ENCODE peak calls at places on chromosomes 13 and 19, in ten cellular contexts. One of them, this sample, is unnamed.

GRCh38 chr13:26953273-26953672 is 192.7 kb upstream of the GPR12 start:
- DNase-seq in lower lobe of right lung: no peak
- DNase-seq in cardiac muscle cell: no peak
- DNase-seq in activated naive CD8-positive, alpha-beta T cell treated with anti-CD3 and anti-CD28 coated beads, Interleukin-2, amount 50 U/mL, for 24 hours: no peak
- DNase-seq in stimulated activated naive CD8-positive, alpha-beta T cell treated with anti-CD3 and anti-CD28 coated beads, Interleukin-15, Interleukin-2, amounts not matched to agents 100 U/mL and 50 U/mL, for 24 hours: no peak
- DNase-seq in NCI-H1930: no peak
- DNase-seq in AG09319: no peak
- DNase-seq in effector memory CD4-positive, alpha-beta T cell: no peak
- DNase-seq in lower leg skin: no peak
- DNase-seq in stimulated activated CD8-positive, alpha-beta memory T cell treated with anti-CD3 and anti-CD28 coated beads, Interleukin-7, amount 100 ng/mL, for 24 hours: no peak
- DNase-seq in this sample: no peak

GRCh38 chr19:16400911-16401675 is 70.7 kb downstream of the EPS15L1 start:
- DNase-seq in lower leg skin: peak; percentile 90
- DNase-seq in AG09319: no peak
- DNase-seq in effector memory CD4-positive, alpha-beta T cell: no peak
- DNase-seq in stimulated activated CD8-positive, alpha-beta memory T cell treated with anti-CD3 and anti-CD28 coated beads, Interleukin-7, amount 100 ng/mL, for 24 hours: no peak
- DNase-seq in activated naive CD8-positive, alpha-beta T cell treated with anti-CD3 and anti-CD28 coated beads, Interleukin-2, amount 50 U/mL, for 24 hours: no peak
- DNase-seq in NCI-H1930: no peak
- DNase-seq in lower lobe of right lung: no peak
- DNase-seq in stimulated activated naive CD8-positive, alpha-beta T cell treated with anti-CD3 and anti-CD28 coated beads, Interleukin-15, Interleukin-2, amounts not matched to agents 100 U/mL and 50 U/mL, for 24 hours: peak; percentile 19
- DNase-seq in cardiac muscle cell: no peak
- DNase-seq in this sample: no peak

GRCh38 chr19:16594131-16594586 is 21.9 kb upstream of the SLC35E1 start:
- DNase-seq in AG09319: no peak
- DNase-seq in effector memory CD4-positive, alpha-beta T cell: peak; percentile 54
- DNase-seq in lower leg skin: no peak
- DNase-seq in stimulated activated naive CD8-positive, alpha-beta T cell treated with anti-CD3 and anti-CD28 coated beads, Interleukin-15, Interleukin-2, amounts not matched to agents 100 U/mL and 50 U/mL, for 24 hours: peak; percentile 68
- DNase-seq in cardiac muscle cell: no peak
- DNase-seq in NCI-H1930: no peak
- DNase-seq in stimulated activated CD8-positive, alpha-beta memory T cell treated with anti-CD3 and anti-CD28 coated beads, Interleukin-7, amount 100 ng/mL, for 24 hours: no peak
- DNase-seq in lower lobe of right lung: no peak
- DNase-seq in activated naive CD8-positive, alpha-beta T cell treated with anti-CD3 and anti-CD28 coated beads, Interleukin-2, amount 50 U/mL, for 24 hours: peak; percentile 64
- DNase-seq in this sample: no peak

GRCh38 chr19:18478545-18479311 is 40.8 kb upstream of the ISYNA1 start:
- DNase-seq in effector memory CD4-positive, alpha-beta T cell: peak; percentile 60
- DNase-seq in NCI-H1930: no peak
- DNase-seq in AG09319: peak; percentile 79
- DNase-seq in cardiac muscle cell: peak; percentile 92
- DNase-seq in stimulated activated naive CD8-positive, alpha-beta T cell treated with anti-CD3 and anti-CD28 coated beads, Interleukin-15, Interleukin-2, amounts not matched to agents 100 U/mL and 50 U/mL, for 24 hours: peak; percentile 86
- DNase-seq in lower leg skin: peak; percentile 98
- DNase-seq in activated naive CD8-positive, alpha-beta T cell treated with anti-CD3 and anti-CD28 coated beads, Interleukin-2, amount 50 U/mL, for 24 hours: peak; percentile 87
- DNase-seq in lower lobe of right lung: peak; percentile 86
- DNase-seq in stimulated activated CD8-positive, alpha-beta memory T cell treated with anti-CD3 and anti-CD28 coated beads, Interleukin-7, amount 100 ng/mL, for 24 hours: peak; percentile 33
- DNase-seq in this sample: no peak

GRCh38 chr19:4123615-4124568 is at the start of gene MAP2K2:
- DNase-seq in AG09319: peak; percentile 70
- DNase-seq in stimulated activated CD8-positive, alpha-beta memory T cell treated with anti-CD3 and anti-CD28 coated beads, Interleukin-7, amount 100 ng/mL, for 24 hours: peak; percentile 92
- DNase-seq in stimulated activated naive CD8-positive, alpha-beta T cell treated with anti-CD3 and anti-CD28 coated beads, Interleukin-15, Interleukin-2, amounts not matched to agents 100 U/mL and 50 U/mL, for 24 hours: peak; percentile 99
- DNase-seq in NCI-H1930: peak; percentile 76
- DNase-seq in lower lobe of right lung: peak; percentile 96
- DNase-seq in cardiac muscle cell: peak; percentile 94
- DNase-seq in effector memory CD4-positive, alpha-beta T cell: peak; percentile 92
- DNase-seq in lower leg skin: peak; percentile 99
- DNase-seq in activated naive CD8-positive, alpha-beta T cell treated with anti-CD3 and anti-CD28 coated beads, Interleukin-2, amount 50 U/mL, for 24 hours: peak; percentile 99
- DNase-seq in this sample: peak; percentile 54

GRCh38 chr19:45638930-45639729 is at the start of gene EML2:
- DNase-seq in stimulated activated CD8-positive, alpha-beta memory T cell treated with anti-CD3 and anti-CD28 coated beads, Interleukin-7, amount 100 ng/mL, for 24 hours: peak; percentile 18
- DNase-seq in effector memory CD4-positive, alpha-beta T cell: no peak
- DNase-seq in lower lobe of right lung: peak; percentile 72
- DNase-seq in lower leg skin: peak; percentile 91
- DNase-seq in NCI-H1930: peak; percentile 50
- DNase-seq in activated naive CD8-positive, alpha-beta T cell treated with anti-CD3 and anti-CD28 coated beads, Interleukin-2, amount 50 U/mL, for 24 hours: peak; percentile 68
- DNase-seq in cardiac muscle cell: peak; percentile 40
- DNase-seq in AG09319: no peak
- DNase-seq in stimulated activated naive CD8-positive, alpha-beta T cell treated with anti-CD3 and anti-CD28 coated beads, Interleukin-15, Interleukin-2, amounts not matched to agents 100 U/mL and 50 U/mL, for 24 hours: peak; percentile 76
- DNase-seq in this sample: no peak

GRCh38 chr19:5789886-5790572 is 934 bp downstream of the DUS3L start:
- DNase-seq in effector memory CD4-positive, alpha-beta T cell: no peak
- DNase-seq in activated naive CD8-positive, alpha-beta T cell treated with anti-CD3 and anti-CD28 coated beads, Interleukin-2, amount 50 U/mL, for 24 hours: no peak
- DNase-seq in lower lobe of right lung: no peak
- DNase-seq in lower leg skin: peak; percentile 92
- DNase-seq in NCI-H1930: no peak
- DNase-seq in cardiac muscle cell: no peak
- DNase-seq in stimulated activated naive CD8-positive, alpha-beta T cell treated with anti-CD3 and anti-CD28 coated beads, Interleukin-15, Interleukin-2, amounts not matched to agents 100 U/mL and 50 U/mL, for 24 hours: no peak
- DNase-seq in AG09319: no peak
- DNase-seq in stimulated activated CD8-positive, alpha-beta memory T cell treated with anti-CD3 and anti-CD28 coated beads, Interleukin-7, amount 100 ng/mL, for 24 hours: no peak
- DNase-seq in this sample: no peak

GRCh38 chr13:44051405-44051804 is 171.7 kb downstream of the LACC1 start:
- DNase-seq in NCI-H1930: no peak
- DNase-seq in lower lobe of right lung: no peak
- DNase-seq in activated naive CD8-positive, alpha-beta T cell treated with anti-CD3 and anti-CD28 coated beads, Interleukin-2, amount 50 U/mL, for 24 hours: no peak
- DNase-seq in effector memory CD4-positive, alpha-beta T cell: no peak
- DNase-seq in cardiac muscle cell: no peak
- DNase-seq in AG09319: no peak
- DNase-seq in lower leg skin: no peak
- DNase-seq in stimulated activated naive CD8-positive, alpha-beta T cell treated with anti-CD3 and anti-CD28 coated beads, Interleukin-15, Interleukin-2, amounts not matched to agents 100 U/mL and 50 U/mL, for 24 hours: no peak
- DNase-seq in stimulated activated CD8-positive, alpha-beta memory T cell treated with anti-CD3 and anti-CD28 coated beads, Interleukin-7, amount 100 ng/mL, for 24 hours: no peak
- DNase-seq in this sample: no peak

GRCh38 chr13:73754727-73755292 is 379.4 kb downstream of the KLF12 start:
- DNase-seq in NCI-H1930: peak; percentile 43
- DNase-seq in lower leg skin: no peak
- DNase-seq in stimulated activated naive CD8-positive, alpha-beta T cell treated with anti-CD3 and anti-CD28 coated beads, Interleukin-15, Interleukin-2, amounts not matched to agents 100 U/mL and 50 U/mL, for 24 hours: no peak
- DNase-seq in AG09319: peak; percentile 19
- DNase-seq in cardiac muscle cell: peak; percentile 77
- DNase-seq in lower lobe of right lung: no peak
- DNase-seq in effector memory CD4-positive, alpha-beta T cell: no peak
- DNase-seq in activated naive CD8-positive, alpha-beta T cell treated with anti-CD3 and anti-CD28 coated beads, Interleukin-2, amount 50 U/mL, for 24 hours: peak; percentile 12
- DNase-seq in stimulated activated CD8-positive, alpha-beta memory T cell treated with anti-CD3 and anti-CD28 coated beads, Interleukin-7, amount 100 ng/mL, for 24 hours: no peak
- DNase-seq in this sample: peak; percentile 74

GRCh38 chr13:35966024-35966423 is 165.2 kb downstream of the DCLK1 start:
- DNase-seq in NCI-H1930: no peak
- DNase-seq in cardiac muscle cell: no peak
- DNase-seq in stimulated activated naive CD8-positive, alpha-beta T cell treated with anti-CD3 and anti-CD28 coated beads, Interleukin-15, Interleukin-2, amounts not matched to agents 100 U/mL and 50 U/mL, for 24 hours: no peak
- DNase-seq in effector memory CD4-positive, alpha-beta T cell: no peak
- DNase-seq in lower leg skin: no peak
- DNase-seq in activated naive CD8-positive, alpha-beta T cell treated with anti-CD3 and anti-CD28 coated beads, Interleukin-2, amount 50 U/mL, for 24 hours: no peak
- DNase-seq in AG09319: no peak
- DNase-seq in stimulated activated CD8-positive, alpha-beta memory T cell treated with anti-CD3 and anti-CD28 coated beads, Interleukin-7, amount 100 ng/mL, for 24 hours: no peak
- DNase-seq in lower lobe of right lung: no peak
- DNase-seq in this sample: no peak

GRCh38 chr19:1090731-1091543 is 4.2 kb downstream of the POLR2E start:
- DNase-seq in AG09319: no peak
- DNase-seq in lower lobe of right lung: no peak
- DNase-seq in effector memory CD4-positive, alpha-beta T cell: no peak
- DNase-seq in lower leg skin: no peak
- DNase-seq in NCI-H1930: no peak
- DNase-seq in cardiac muscle cell: no peak
- DNase-seq in activated naive CD8-positive, alpha-beta T cell treated with anti-CD3 and anti-CD28 coated beads, Interleukin-2, amount 50 U/mL, for 24 hours: peak; percentile 72
- DNase-seq in stimulated activated naive CD8-positive, alpha-beta T cell treated with anti-CD3 and anti-CD28 coated beads, Interleukin-15, Interleukin-2, amounts not matched to agents 100 U/mL and 50 U/mL, for 24 hours: peak; percentile 72
- DNase-seq in stimulated activated CD8-positive, alpha-beta memory T cell treated with anti-CD3 and anti-CD28 coated beads, Interleukin-7, amount 100 ng/mL, for 24 hours: no peak
- DNase-seq in this sample: no peak

GRCh38 chr13:73870970-73871935 is 263.0 kb downstream of the KLF12 start:
- DNase-seq in lower leg skin: no peak
- DNase-seq in AG09319: peak; percentile 30
- DNase-seq in lower lobe of right lung: no peak
- DNase-seq in effector memory CD4-positive, alpha-beta T cell: no peak
- DNase-seq in cardiac muscle cell: peak; percentile 93
- DNase-seq in stimulated activated naive CD8-positive, alpha-beta T cell treated with anti-CD3 and anti-CD28 coated beads, Interleukin-15, Interleukin-2, amounts not matched to agents 100 U/mL and 50 U/mL, for 24 hours: no peak
- DNase-seq in activated naive CD8-positive, alpha-beta T cell treated with anti-CD3 and anti-CD28 coated beads, Interleukin-2, amount 50 U/mL, for 24 hours: no peak
- DNase-seq in stimulated activated CD8-positive, alpha-beta memory T cell treated with anti-CD3 and anti-CD28 coated beads, Interleukin-7, amount 100 ng/mL, for 24 hours: no peak
- DNase-seq in NCI-H1930: no peak
- DNase-seq in this sample: no peak

GRCh38 chr13:64457976-64458375 is 2772.2 kb downstream of the PCDH9 start:
- DNase-seq in cardiac muscle cell: peak; percentile 55
- DNase-seq in AG09319: no peak
- DNase-seq in effector memory CD4-positive, alpha-beta T cell: no peak
- DNase-seq in NCI-H1930: no peak
- DNase-seq in stimulated activated CD8-positive, alpha-beta memory T cell treated with anti-CD3 and anti-CD28 coated beads, Interleukin-7, amount 100 ng/mL, for 24 hours: no peak
- DNase-seq in lower leg skin: no peak
- DNase-seq in lower lobe of right lung: no peak
- DNase-seq in stimulated activated naive CD8-positive, alpha-beta T cell treated with anti-CD3 and anti-CD28 coated beads, Interleukin-15, Interleukin-2, amounts not matched to agents 100 U/mL and 50 U/mL, for 24 hours: no peak
- DNase-seq in activated naive CD8-positive, alpha-beta T cell treated with anti-CD3 and anti-CD28 coated beads, Interleukin-2, amount 50 U/mL, for 24 hours: no peak
- DNase-seq in this sample: no peak

GRCh38 chr13:26508885-26509284 is 48.6 kb upstream of the WASF3 start:
- DNase-seq in stimulated activated CD8-positive, alpha-beta memory T cell treated with anti-CD3 and anti-CD28 coated beads, Interleukin-7, amount 100 ng/mL, for 24 hours: no peak
- DNase-seq in cardiac muscle cell: peak; percentile 95
- DNase-seq in stimulated activated naive CD8-positive, alpha-beta T cell treated with anti-CD3 and anti-CD28 coated beads, Interleukin-15, Interleukin-2, amounts not matched to agents 100 U/mL and 50 U/mL, for 24 hours: no peak
- DNase-seq in AG09319: peak; percentile 82
- DNase-seq in lower lobe of right lung: no peak
- DNase-seq in lower leg skin: peak; percentile 96
- DNase-seq in activated naive CD8-positive, alpha-beta T cell treated with anti-CD3 and anti-CD28 coated beads, Interleukin-2, amount 50 U/mL, for 24 hours: no peak
- DNase-seq in effector memory CD4-positive, alpha-beta T cell: no peak
- DNase-seq in NCI-H1930: no peak
- DNase-seq in this sample: no peak

GRCh38 chr19:17854061-17854460 is 5.6 kb upstream of the RPL18A start:
- DNase-seq in lower leg skin: no peak
- DNase-seq in cardiac muscle cell: no peak
- DNase-seq in stimulated activated CD8-positive, alpha-beta memory T cell treated with anti-CD3 and anti-CD28 coated beads, Interleukin-7, amount 100 ng/mL, for 24 hours: no peak
- DNase-seq in activated naive CD8-positive, alpha-beta T cell treated with anti-CD3 and anti-CD28 coated beads, Interleukin-2, amount 50 U/mL, for 24 hours: no peak
- DNase-seq in stimulated activated naive CD8-positive, alpha-beta T cell treated with anti-CD3 and anti-CD28 coated beads, Interleukin-15, Interleukin-2, amounts not matched to agents 100 U/mL and 50 U/mL, for 24 hours: no peak
- DNase-seq in lower lobe of right lung: no peak
- DNase-seq in effector memory CD4-positive, alpha-beta T cell: no peak
- DNase-seq in AG09319: no peak
- DNase-seq in NCI-H1930: no peak
- DNase-seq in this sample: no peak

GRCh38 chr19:13398780-13399726 is 107.2 kb downstream of the CACNA1A start:
- DNase-seq in activated naive CD8-positive, alpha-beta T cell treated with anti-CD3 and anti-CD28 coated beads, Interleukin-2, amount 50 U/mL, for 24 hours: no peak
- DNase-seq in effector memory CD4-positive, alpha-beta T cell: no peak
- DNase-seq in cardiac muscle cell: peak; percentile 96
- DNase-seq in lower lobe of right lung: no peak
- DNase-seq in stimulated activated CD8-positive, alpha-beta memory T cell treated with anti-CD3 and anti-CD28 coated beads, Interleukin-7, amount 100 ng/mL, for 24 hours: no peak
- DNase-seq in stimulated activated naive CD8-positive, alpha-beta T cell treated with anti-CD3 and anti-CD28 coated beads, Interleukin-15, Interleukin-2, amounts not matched to agents 100 U/mL and 50 U/mL, for 24 hours: no peak
- DNase-seq in lower leg skin: no peak
- DNase-seq in NCI-H1930: no peak
- DNase-seq in AG09319: peak; percentile 56
- DNase-seq in this sample: no peak

GRCh38 chr19:41909706-41910105 is 18.5 kb downstream of the ERFL start:
- DNase-seq in activated naive CD8-positive, alpha-beta T cell treated with anti-CD3 and anti-CD28 coated beads, Interleukin-2, amount 50 U/mL, for 24 hours: no peak
- DNase-seq in stimulated activated naive CD8-positive, alpha-beta T cell treated with anti-CD3 and anti-CD28 coated beads, Interleukin-15, Interleukin-2, amounts not matched to agents 100 U/mL and 50 U/mL, for 24 hours: no peak
- DNase-seq in effector memory CD4-positive, alpha-beta T cell: no peak
- DNase-seq in NCI-H1930: no peak
- DNase-seq in lower leg skin: no peak
- DNase-seq in cardiac muscle cell: no peak
- DNase-seq in AG09319: no peak
- DNase-seq in stimulated activated CD8-positive, alpha-beta memory T cell treated with anti-CD3 and anti-CD28 coated beads, Interleukin-7, amount 100 ng/mL, for 24 hours: no peak
- DNase-seq in lower lobe of right lung: no peak
- DNase-seq in this sample: no peak

GRCh38 chr19:55342044-55342531 is 2.4 kb downstream of the KMT5C start:
- DNase-seq in stimulated activated CD8-positive, alpha-beta memory T cell treated with anti-CD3 and anti-CD28 coated beads, Interleukin-7, amount 100 ng/mL, for 24 hours: no peak
- DNase-seq in lower leg skin: no peak
- DNase-seq in AG09319: no peak
- DNase-seq in NCI-H1930: no peak
- DNase-seq in cardiac muscle cell: no peak
- DNase-seq in effector memory CD4-positive, alpha-beta T cell: no peak
- DNase-seq in activated naive CD8-positive, alpha-beta T cell treated with anti-CD3 and anti-CD28 coated beads, Interleukin-2, amount 50 U/mL, for 24 hours: no peak
- DNase-seq in lower lobe of right lung: no peak
- DNase-seq in stimulated activated naive CD8-positive, alpha-beta T cell treated with anti-CD3 and anti-CD28 coated beads, Interleukin-15, Interleukin-2, amounts not matched to agents 100 U/mL and 50 U/mL, for 24 hours: no peak
- DNase-seq in this sample: no peak

GRCh38 chr19:15529774-15530372 is 21.5 kb downstream of the CYP4F22 start:
- DNase-seq in cardiac muscle cell: peak; percentile 31
- DNase-seq in stimulated activated naive CD8-positive, alpha-beta T cell treated with anti-CD3 and anti-CD28 coated beads, Interleukin-15, Interleukin-2, amounts not matched to agents 100 U/mL and 50 U/mL, for 24 hours: no peak
- DNase-seq in AG09319: no peak
- DNase-seq in effector memory CD4-positive, alpha-beta T cell: no peak
- DNase-seq in activated naive CD8-positive, alpha-beta T cell treated with anti-CD3 and anti-CD28 coated beads, Interleukin-2, amount 50 U/mL, for 24 hours: no peak
- DNase-seq in lower leg skin: peak; percentile 92
- DNase-seq in NCI-H1930: no peak
- DNase-seq in stimulated activated CD8-positive, alpha-beta memory T cell treated with anti-CD3 and anti-CD28 coated beads, Interleukin-7, amount 100 ng/mL, for 24 hours: no peak
- DNase-seq in lower lobe of right lung: no peak
- DNase-seq in this sample: no peak